ENCODE peak calls at places on chromosomes 6 and 20, in eight cellular contexts. F is mammary epithelial cell, D is OCI-LY7, Z is fibroblast of lung, C is PC-9, L is heart right ventricle, K is body of pancreas, U is foreskin keratinocyte. W is an unnamed sample.

GRCh38 chr20:20480689-20481088 is 112.8 kb downstream of the INSM1 start:
- DNase-seq in F (peak; percentile 79), D (no peak), Z (peak; percentile 73), C (no peak), L (no peak), K (no peak), U (peak; percentile 78), W (no peak)

GRCh38 chr20:37846573-37846972 is 56.4 kb upstream of the VSTM2L start:
- DNase-seq in F (no peak), D (no peak), Z (no peak), C (no peak), L (no peak), K (no peak), U (no peak), W (no peak)

GRCh38 chr6:170251776-170252571 is 38.9 kb downstream of the DLL1 start:
- DNase-seq in F (no peak), D (no peak), Z (no peak), C (no peak), L (no peak), K (no peak), U (no peak), W (no peak)

GRCh38 chr6:25934735-25935313 is 4.3 kb upstream of the SLC17A2 start:
- DNase-seq in F (no peak), D (no peak), Z (peak; percentile 42), C (no peak), L (no peak), K (no peak), U (no peak), W (no peak)

GRCh38 chr6:109793793-109794192 is 102.7 kb downstream of the FIG4 start:
- DNase-seq in F (peak; percentile 91), D (no peak), Z (peak; percentile 99), C (peak; percentile 31), L (no peak), K (peak; percentile 49), U (peak; percentile 90), W (no peak)

GRCh38 chr6:110816677-110817076 is 1.4 kb upstream of the CDK19 start:
- DNase-seq in F (no peak), D (peak; percentile 43), Z (no peak), C (no peak), L (no peak), K (no peak), U (no peak), W (no peak)

GRCh38 chr6:163728442-163729126 is 314.1 kb downstream of the QKI start:
- DNase-seq in F (no peak), D (no peak), Z (no peak), C (no peak), L (no peak), K (no peak), U (no peak), W (no peak)

GRCh38 chr20:37807901-37808751 is 94.8 kb upstream of the VSTM2L start:
- DNase-seq in F (no peak), D (no peak), Z (no peak), C (no peak), L (no peak), K (no peak), U (no peak), W (no peak)

GRCh38 chr20:1377984-1378742 is 14.7 kb downstream of the FKBP1A start:
- DNase-seq in F (peak; percentile 90), D (no peak), Z (no peak), C (peak; percentile 59), L (no peak), K (no peak), U (peak; percentile 82), W (no peak)

GRCh38 chr20:62429455-62430310 is 2.3 kb upstream of the RBBP8NL start:
- DNase-seq in F (no peak), D (no peak), Z (no peak), C (no peak), L (no peak), K (no peak), U (no peak), W (no peak)
- H3K4me1 ChIP-seq in F (peaks cover 16% of the 10 kb centered on the region), D (no peaks in the 10 kb centered on the region), Z (no peaks in the 10 kb centered on the region), C (peaks cover 30% of the 10 kb centered on the region), L (peaks cover 15% of the 10 kb centered on the region), K (peaks cover 26% of the 10 kb centered on the region), U (peaks cover 3% of the 10 kb centered on the region), W (peaks cover 45% of the 10 kb centered on the region)

DNA sequence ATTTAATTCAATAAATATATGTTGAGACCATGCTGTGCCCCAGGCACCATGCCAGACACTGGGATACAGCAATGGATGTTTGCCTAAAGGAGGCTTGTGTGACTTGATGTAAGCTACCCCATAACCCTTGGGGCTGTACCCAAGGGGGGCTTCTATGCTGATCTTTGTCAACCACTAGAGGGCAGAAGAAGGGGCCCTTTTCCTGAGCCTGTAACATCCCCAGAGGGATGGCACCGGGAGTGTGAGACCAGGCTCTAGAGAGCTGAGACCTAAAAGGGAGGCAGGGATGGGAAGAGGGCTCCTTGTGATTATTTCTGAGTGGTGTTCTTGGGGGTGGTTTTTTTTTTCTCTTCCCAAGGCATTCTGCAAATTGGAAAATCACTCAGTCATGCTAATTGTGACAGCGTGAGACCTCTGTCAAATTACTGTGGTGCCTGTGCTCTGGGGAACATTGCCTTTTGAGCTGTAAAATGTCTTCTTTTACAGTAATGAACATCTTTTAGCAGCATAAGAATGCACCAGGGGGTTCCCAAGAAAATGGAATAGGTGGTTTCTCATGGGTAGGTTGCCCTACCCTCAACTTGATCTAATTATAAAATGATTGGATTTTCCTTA is 138.8 kb upstream of the SLC24A3 start:
- DNase-seq in F (no peak), D (peak; percentile 22), Z (no peak), C (no peak), L (no peak), K (no peak), U (no peak), W (no peak)
- TF ChIP-seq CTCF in F (peak; percentile 7), D (peak; percentile 71), Z (no peak), C (peak; percentile 58), L (no peak), K (no peak), U (peak; percentile 37), W (peak; percentile 15)

GRCh38 chr6:53797304-53797703 is 2.5 kb downstream of the LRRC1 start:
- DNase-seq in F (no peak), D (no peak), Z (no peak), C (no peak), L (no peak), K (no peak), U (no peak), W (no peak)
- H3K27ac ChIP-seq in F (no peak overlapping the region), D (no peak overlapping the region), Z (no peak overlapping the region), C (peak overlapping the region; percentile 70), L (no peak overlapping the region), K (peak overlapping the region; percentile 73), U (no peak overlapping the region), W (peak overlapping the region; percentile 87)

DNA sequence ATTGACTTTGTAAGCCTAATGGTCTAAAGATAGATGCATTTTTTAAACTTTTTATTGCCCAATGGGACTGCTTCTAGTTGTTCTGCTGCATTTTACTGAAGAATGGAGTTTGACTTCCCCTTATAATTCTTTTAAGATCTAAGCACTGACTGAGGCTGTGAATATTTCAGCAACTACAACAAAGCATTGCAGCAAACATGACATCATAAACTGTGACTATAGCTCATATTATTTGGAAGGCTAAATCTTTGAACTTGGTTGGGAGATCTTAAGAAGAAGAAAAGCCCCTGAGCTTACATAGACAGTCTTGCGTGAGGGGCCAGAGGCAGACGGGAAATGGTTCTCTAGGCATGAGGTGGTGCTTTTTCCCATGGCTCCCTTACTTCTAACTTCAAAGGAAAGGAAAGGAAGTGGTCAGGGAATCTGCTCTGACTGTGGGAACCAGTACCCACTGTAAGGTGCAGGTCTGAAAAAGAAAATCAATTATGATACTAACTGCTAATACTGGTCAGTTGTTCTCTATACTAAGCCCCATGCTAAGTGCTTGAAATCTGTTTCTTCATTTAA is 14.8 kb downstream of the HEY2 start:
- DNase-seq in F (no peak), D (no peak), Z (no peak), C (no peak), L (no peak), K (no peak), U (no peak), W (no peak)
- H3K4me1 ChIP-seq in F (no peaks in the 10 kb centered on the region), D (no peaks in the 10 kb centered on the region), Z (no peaks in the 10 kb centered on the region), C (no peaks in the 10 kb centered on the region), L (peaks cover 50% of the 10 kb centered on the region), K (no peaks in the 10 kb centered on the region), U (no peaks in the 10 kb centered on the region), W (peaks cover 13% of the 10 kb centered on the region)

W was measured in thyroid gland.